ENCODE peak calls at places on chromosomes 6 and 20, in ten cellular contexts. One of them, this sample, is unnamed.

GRCh38 chr6:76639941-76640340 is 567.5 kb upstream of the IMPG1 start:
- DNase-seq in Panc1: no peak
- DNase-seq in H9: no peak
- DNase-seq in A549: no peak
- DNase-seq in sigmoid colon: no peak
- DNase-seq in right lobe of liver: no peak
- DNase-seq in CD4-positive, alpha-beta memory T cell: no peak
- DNase-seq in uterus: no peak
- DNase-seq in MM.1S: no peak
- DNase-seq in hepatocyte: no peak
- DNase-seq in this sample: no peak

GRCh38 chr6:26295691-26296555 is 69.1 kb upstream of the BTN3A2 start:
- DNase-seq in CD4-positive, alpha-beta memory T cell: no peak
- DNase-seq in H9: no peak
- DNase-seq in A549: peak; percentile 71
- DNase-seq in right lobe of liver: no peak
- DNase-seq in hepatocyte: peak; percentile 68
- DNase-seq in uterus: no peak
- DNase-seq in Panc1: peak; percentile 93
- DNase-seq in sigmoid colon: no peak
- DNase-seq in MM.1S: no peak
- DNase-seq in this sample: no peak

GRCh38 chr20:10312111-10312510 is 93.5 kb downstream of the SNAP25 start:
- DNase-seq in Panc1: no peak
- DNase-seq in CD4-positive, alpha-beta memory T cell: no peak
- DNase-seq in uterus: no peak
- DNase-seq in A549: no peak
- DNase-seq in H9: no peak
- DNase-seq in right lobe of liver: no peak
- DNase-seq in MM.1S: no peak
- DNase-seq in hepatocyte: no peak
- DNase-seq in sigmoid colon: no peak
- DNase-seq in this sample: no peak

GRCh38 chr6:14046476-14047068 is 71.0 kb upstream of the CD83 start:
- DNase-seq in right lobe of liver: no peak
- DNase-seq in H9: peak; percentile 61
- DNase-seq in sigmoid colon: no peak
- DNase-seq in uterus: no peak
- DNase-seq in A549: peak; percentile 54
- DNase-seq in Panc1: peak; percentile 47
- DNase-seq in CD4-positive, alpha-beta memory T cell: peak; percentile 41
- DNase-seq in hepatocyte: peak; percentile 80
- DNase-seq in MM.1S: peak; percentile 64
- DNase-seq in this sample: no peak

GRCh38 chr6:72966628-72967280 is 258.5 kb downstream of the KHDC1L start:
- DNase-seq in CD4-positive, alpha-beta memory T cell: no peak
- DNase-seq in hepatocyte: no peak
- DNase-seq in A549: no peak
- DNase-seq in H9: no peak
- DNase-seq in Panc1: no peak
- DNase-seq in sigmoid colon: no peak
- DNase-seq in MM.1S: no peak
- DNase-seq in right lobe of liver: no peak
- DNase-seq in uterus: no peak
- DNase-seq in this sample: no peak

GRCh38 chr20:434661-435419 is 26.7 kb downstream of the RBCK1 start:
- DNase-seq in H9: peak; percentile 36
- DNase-seq in sigmoid colon: no peak
- DNase-seq in Panc1: no peak
- DNase-seq in right lobe of liver: peak; percentile 88
- DNase-seq in MM.1S: no peak
- DNase-seq in A549: no peak
- DNase-seq in CD4-positive, alpha-beta memory T cell: no peak
- DNase-seq in uterus: no peak
- DNase-seq in hepatocyte: no peak
- DNase-seq in this sample: no peak

GRCh38 chr20:37737806-37738442 is 44.1 kb downstream of the CTNNBL1 start:
- DNase-seq in uterus: no peak
- DNase-seq in hepatocyte: no peak
- DNase-seq in A549: no peak
- DNase-seq in CD4-positive, alpha-beta memory T cell: no peak
- DNase-seq in H9: no peak
- DNase-seq in Panc1: no peak
- DNase-seq in right lobe of liver: no peak
- DNase-seq in MM.1S: no peak
- DNase-seq in sigmoid colon: no peak
- DNase-seq in this sample: no peak

GRCh38 chr20:32614303-32614702 is 29.2 kb upstream of the NOL4L start:
- DNase-seq in right lobe of liver: no peak
- DNase-seq in hepatocyte: no peak
- DNase-seq in MM.1S: no peak
- DNase-seq in sigmoid colon: no peak
- DNase-seq in uterus: no peak
- DNase-seq in A549: no peak
- DNase-seq in H9: no peak
- DNase-seq in CD4-positive, alpha-beta memory T cell: no peak
- DNase-seq in Panc1: no peak
- DNase-seq in this sample: no peak

GRCh38 chr20:59435496-59435895 is 135.1 kb downstream of the EDN3 start:
- DNase-seq in MM.1S: no peak
- DNase-seq in CD4-positive, alpha-beta memory T cell: no peak
- DNase-seq in H9: no peak
- DNase-seq in right lobe of liver: no peak
- DNase-seq in A549: no peak
- DNase-seq in uterus: no peak
- DNase-seq in Panc1: no peak
- DNase-seq in sigmoid colon: no peak
- DNase-seq in hepatocyte: no peak
- DNase-seq in this sample: no peak

GRCh38 chr6:4169028-4169789 is 33.8 kb upstream of the ECI2 start:
- DNase-seq in right lobe of liver: no peak
- DNase-seq in sigmoid colon: no peak
- DNase-seq in uterus: no peak
- DNase-seq in H9: no peak
- DNase-seq in Panc1: no peak
- DNase-seq in MM.1S: no peak
- DNase-seq in hepatocyte: no peak
- DNase-seq in A549: no peak
- DNase-seq in CD4-positive, alpha-beta memory T cell: no peak
- DNase-seq in this sample: no peak

DNA sequence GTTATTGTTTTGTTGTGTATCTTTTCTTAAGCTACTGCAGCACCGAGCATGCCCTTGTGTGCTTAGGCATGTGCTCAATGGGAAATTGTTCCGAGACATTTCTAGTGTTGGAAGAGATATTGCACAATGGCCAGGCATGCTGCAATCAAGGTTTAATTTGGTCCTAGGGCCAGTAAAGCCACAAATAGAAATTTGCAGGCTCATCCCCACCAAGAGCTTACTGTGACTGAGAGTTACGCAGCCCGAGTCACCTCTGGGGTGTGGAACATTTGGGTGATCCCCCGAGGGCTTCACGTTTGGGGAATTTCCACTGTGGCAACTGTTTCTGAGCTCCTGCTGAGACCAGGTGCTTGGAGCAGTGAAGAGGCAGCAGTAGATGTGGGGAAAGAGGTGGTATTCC is 65.8 kb downstream of the ADTRP start:
- DNase-seq in CD4-positive, alpha-beta memory T cell: no peak
- DNase-seq in right lobe of liver: peak; percentile 49
- DNase-seq in A549: no peak
- DNase-seq in H9: no peak
- DNase-seq in uterus: peak; percentile 17
- DNase-seq in hepatocyte: no peak
- DNase-seq in MM.1S: no peak
- DNase-seq in sigmoid colon: peak; percentile 80
- DNase-seq in Panc1: no peak
- DNase-seq in this sample: no peak
- H3K4me1 ChIP-seq in CD4-positive, alpha-beta memory T cell: peaks cover 65% of the 10 kb centered on the region
- H3K4me1 ChIP-seq in right lobe of liver: no peaks in the 10 kb centered on the region
- H3K4me1 ChIP-seq in A549: peaks cover 2% of the 10 kb centered on the region
- H3K4me1 ChIP-seq in H9: no peaks in the 10 kb centered on the region
- H3K4me1 ChIP-seq in uterus: no peaks in the 10 kb centered on the region
- H3K4me1 ChIP-seq in hepatocyte: peaks cover 15% of the 10 kb centered on the region
- H3K4me1 ChIP-seq in MM.1S: peaks cover 18% of the 10 kb centered on the region
- H3K4me1 ChIP-seq in sigmoid colon: peaks cover 7% of the 10 kb centered on the region
- H3K4me1 ChIP-seq in Panc1: no peaks in the 10 kb centered on the region
- H3K4me1 ChIP-seq in this sample: peaks cover 19% of the 10 kb centered on the region

GRCh38 chr20:47360489-47361267 is 4.2 kb upstream of the ZMYND8 start:
- DNase-seq in sigmoid colon: peak; percentile 96
- DNase-seq in right lobe of liver: peak; percentile 84
- DNase-seq in CD4-positive, alpha-beta memory T cell: no peak
- DNase-seq in uterus: peak; percentile 85
- DNase-seq in MM.1S: no peak
- DNase-seq in hepatocyte: peak; percentile 85
- DNase-seq in Panc1: no peak
- DNase-seq in A549: peak; percentile 94
- DNase-seq in H9: peak; percentile 75
- DNase-seq in this sample: no peak

GRCh38 chr20:47362361-47363219 is 6.1 kb upstream of the ZMYND8 start:
- DNase-seq in right lobe of liver: no peak
- DNase-seq in A549: no peak
- DNase-seq in Panc1: no peak
- DNase-seq in MM.1S: no peak
- DNase-seq in sigmoid colon: no peak
- DNase-seq in H9: no peak
- DNase-seq in hepatocyte: no peak
- DNase-seq in uterus: no peak
- DNase-seq in CD4-positive, alpha-beta memory T cell: no peak
- DNase-seq in this sample: no peak

GRCh38 chr20:47359533-47360206 is 3.2 kb upstream of the ZMYND8 start:
- DNase-seq in A549: no peak
- DNase-seq in MM.1S: no peak
- DNase-seq in H9: no peak
- DNase-seq in hepatocyte: no peak
- DNase-seq in CD4-positive, alpha-beta memory T cell: no peak
- DNase-seq in sigmoid colon: no peak
- DNase-seq in uterus: no peak
- DNase-seq in right lobe of liver: no peak
- DNase-seq in Panc1: no peak
- DNase-seq in this sample: no peak

GRCh38 chr20:47360207-47360488 is 3.6 kb upstream of the ZMYND8 start:
- DNase-seq in H9: no peak
- DNase-seq in sigmoid colon: peak; percentile 81
- DNase-seq in uterus: peak; percentile 73
- DNase-seq in A549: peak; percentile 96
- DNase-seq in hepatocyte: peak; percentile 70
- DNase-seq in right lobe of liver: no peak
- DNase-seq in CD4-positive, alpha-beta memory T cell: no peak
- DNase-seq in Panc1: no peak
- DNase-seq in MM.1S: no peak
- DNase-seq in this sample: no peak

DNA sequence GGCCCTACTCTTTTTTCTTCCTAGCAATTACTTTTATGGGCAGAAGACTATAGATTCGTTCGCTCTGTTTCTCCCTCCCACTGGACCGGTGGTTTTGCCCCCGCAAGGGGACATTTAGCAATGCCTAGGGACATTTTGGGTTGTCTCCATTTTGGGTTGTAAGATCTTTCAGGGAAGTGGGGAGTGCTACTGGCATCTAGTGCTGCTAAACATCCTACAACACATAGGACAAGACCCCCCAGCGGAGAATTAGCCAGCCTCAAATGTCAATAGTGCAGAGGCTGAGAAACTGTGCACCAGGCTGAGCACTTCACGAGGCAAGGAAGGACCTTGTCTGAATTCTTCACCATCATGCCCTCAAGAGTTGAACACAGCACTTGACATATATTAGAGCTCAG is 4.8 kb upstream of the ZMYND8 start:
- DNase-seq in right lobe of liver: no peak
- DNase-seq in CD4-positive, alpha-beta memory T cell: no peak
- DNase-seq in hepatocyte: no peak
- DNase-seq in sigmoid colon: no peak
- DNase-seq in MM.1S: no peak
- DNase-seq in H9: no peak
- DNase-seq in Panc1: no peak
- DNase-seq in uterus: no peak
- DNase-seq in A549: no peak
- DNase-seq in this sample: no peak
- H3K4me1 ChIP-seq in right lobe of liver: no peaks in the 10 kb centered on the region
- H3K4me1 ChIP-seq in CD4-positive, alpha-beta memory T cell: peaks cover 33% of the 10 kb centered on the region
- H3K4me1 ChIP-seq in hepatocyte: peaks cover 47% of the 10 kb centered on the region
- H3K4me1 ChIP-seq in sigmoid colon: peaks cover 55% of the 10 kb centered on the region
- H3K4me1 ChIP-seq in MM.1S: peaks cover 12% of the 10 kb centered on the region
- H3K4me1 ChIP-seq in H9: peaks cover 31% of the 10 kb centered on the region
- H3K4me1 ChIP-seq in Panc1: peaks cover 66% of the 10 kb centered on the region
- H3K4me1 ChIP-seq in uterus: peaks cover 43% of the 10 kb centered on the region
- H3K4me1 ChIP-seq in A549: peaks cover 67% of the 10 kb centered on the region
- H3K4me1 ChIP-seq in this sample: peaks cover 57% of the 10 kb centered on the region

GRCh38 chr6:108673602-108674001 is 112.9 kb downstream of the FOXO3 start:
- DNase-seq in right lobe of liver: no peak
- DNase-seq in H9: no peak
- DNase-seq in uterus: no peak
- DNase-seq in A549: peak; percentile 27
- DNase-seq in Panc1: peak; percentile 71
- DNase-seq in CD4-positive, alpha-beta memory T cell: no peak
- DNase-seq in hepatocyte: no peak
- DNase-seq in sigmoid colon: no peak
- DNase-seq in MM.1S: no peak
- DNase-seq in this sample: no peak

GRCh38 chr6:108669673-108670072 is 109.0 kb downstream of the FOXO3 start:
- DNase-seq in CD4-positive, alpha-beta memory T cell: no peak
- DNase-seq in H9: no peak
- DNase-seq in right lobe of liver: no peak
- DNase-seq in Panc1: no peak
- DNase-seq in hepatocyte: no peak
- DNase-seq in sigmoid colon: no peak
- DNase-seq in MM.1S: peak; percentile 72
- DNase-seq in A549: no peak
- DNase-seq in uterus: no peak
- DNase-seq in this sample: no peak

GRCh38 chr6:108671175-108671574 is 110.5 kb downstream of the FOXO3 start:
- DNase-seq in hepatocyte: no peak
- DNase-seq in uterus: no peak
- DNase-seq in sigmoid colon: no peak
- DNase-seq in MM.1S: peak; percentile 46
- DNase-seq in A549: no peak
- DNase-seq in right lobe of liver: no peak
- DNase-seq in CD4-positive, alpha-beta memory T cell: no peak
- DNase-seq in Panc1: no peak
- DNase-seq in H9: no peak
- DNase-seq in this sample: no peak

GRCh38 chr6:108673153-108673552 is 112.4 kb downstream of the FOXO3 start:
- DNase-seq in A549: no peak
- DNase-seq in MM.1S: peak; percentile 98
- DNase-seq in H9: no peak
- DNase-seq in uterus: no peak
- DNase-seq in CD4-positive, alpha-beta memory T cell: no peak
- DNase-seq in right lobe of liver: no peak
- DNase-seq in Panc1: no peak
- DNase-seq in sigmoid colon: no peak
- DNase-seq in hepatocyte: no peak
- DNase-seq in this sample: no peak

GRCh38 chr6:108671790-108672189 is 111.1 kb downstream of the FOXO3 start:
- DNase-seq in MM.1S: no peak
- DNase-seq in uterus: no peak
- DNase-seq in Panc1: no peak
- DNase-seq in H9: peak; percentile 55
- DNase-seq in right lobe of liver: no peak
- DNase-seq in CD4-positive, alpha-beta memory T cell: no peak
- DNase-seq in A549: no peak
- DNase-seq in sigmoid colon: no peak
- DNase-seq in hepatocyte: no peak
- DNase-seq in this sample: no peak
- H3K4me1 ChIP-seq in MM.1S: peaks cover 95% of the 10 kb centered on the region
- H3K4me1 ChIP-seq in uterus: peaks cover 14% of the 10 kb centered on the region
- H3K4me1 ChIP-seq in Panc1: peaks cover 23% of the 10 kb centered on the region
- H3K4me1 ChIP-seq in H9: peaks cover 7% of the 10 kb centered on the region
- H3K4me1 ChIP-seq in right lobe of liver: no peaks in the 10 kb centered on the region
- H3K4me1 ChIP-seq in CD4-positive, alpha-beta memory T cell: peaks cover 6% of the 10 kb centered on the region
- H3K4me1 ChIP-seq in A549: peaks cover 9% of the 10 kb centered on the region
- H3K4me1 ChIP-seq in sigmoid colon: peaks cover 94% of the 10 kb centered on the region
- H3K4me1 ChIP-seq in hepatocyte: peaks cover 17% of the 10 kb centered on the region
- H3K4me1 ChIP-seq in this sample: peaks cover 99% of the 10 kb centered on the region

GRCh38 chr6:127860723-127861122 is 40.1 kb downstream of the THEMIS start:
- DNase-seq in right lobe of liver: no peak
- DNase-seq in sigmoid colon: no peak
- DNase-seq in Panc1: no peak
- DNase-seq in MM.1S: no peak
- DNase-seq in H9: no peak
- DNase-seq in A549: no peak
- DNase-seq in hepatocyte: no peak
- DNase-seq in uterus: no peak
- DNase-seq in CD4-positive, alpha-beta memory T cell: no peak
- DNase-seq in this sample: no peak
- H3K4me1 ChIP-seq in right lobe of liver: no peaks in the 10 kb centered on the region
- H3K4me1 ChIP-seq in sigmoid colon: no peaks in the 10 kb centered on the region
- H3K4me1 ChIP-seq in Panc1: no peaks in the 10 kb centered on the region
- H3K4me1 ChIP-seq in MM.1S: peaks cover 8% of the 10 kb centered on the region
- H3K4me1 ChIP-seq in H9: no peaks in the 10 kb centered on the region
- H3K4me1 ChIP-seq in A549: no peaks in the 10 kb centered on the region
- H3K4me1 ChIP-seq in hepatocyte: no peaks in the 10 kb centered on the region
- H3K4me1 ChIP-seq in uterus: no peaks in the 10 kb centered on the region
- H3K4me1 ChIP-seq in CD4-positive, alpha-beta memory T cell: peaks cover 67% of the 10 kb centered on the region
- H3K4me1 ChIP-seq in this sample: no peaks in the 10 kb centered on the region